ENCODE peak calls at places on chromosomes 5 and 9, in six cellular contexts. One of them, this sample, is unnamed.

GRCh38 chr5:142143878-142144277 is 35.3 kb downstream of the NDFIP1 start:
- DNase-seq in NB4: peak
- DNase-seq in NCI-H69: peak
- DNase-seq in heart right ventricle: no peak
- DNase-seq in ACHN: peak
- DNase-seq in activated T-cell treated with anti-CD3 and anti-CD28 coated beads, Interleukin-2, amount 50 U/mL, for 24 hours: no peak
- DNase-seq in this sample: no peak

GRCh38 chr9:131739192-131739961 is 499 bp downstream of the RAPGEF1 start:
- DNase-seq in NCI-H69: peak
- DNase-seq in heart right ventricle: peak
- DNase-seq in ACHN: peak
- DNase-seq in NB4: peak
- DNase-seq in activated T-cell treated with anti-CD3 and anti-CD28 coated beads, Interleukin-2, amount 50 U/mL, for 24 hours: peak
- DNase-seq in this sample: no peak

GRCh38 chr9:90802534-90802933 is 915 bp downstream of the SYK start:
- DNase-seq in activated T-cell treated with anti-CD3 and anti-CD28 coated beads, Interleukin-2, amount 50 U/mL, for 24 hours: no peak
- DNase-seq in NB4: peak
- DNase-seq in ACHN: no peak
- DNase-seq in NCI-H69: no peak
- DNase-seq in heart right ventricle: no peak
- DNase-seq in this sample: no peak

GRCh38 chr9:83432104-83432627 is 106.0 kb downstream of the FRMD3 start:
- DNase-seq in NB4: no peak
- DNase-seq in ACHN: peak
- DNase-seq in heart right ventricle: peak
- DNase-seq in activated T-cell treated with anti-CD3 and anti-CD28 coated beads, Interleukin-2, amount 50 U/mL, for 24 hours: no peak
- DNase-seq in NCI-H69: peak
- DNase-seq in this sample: peak

GRCh38 chr5:138179277-138179857 is 455 bp downstream of the KIF20A start:
- DNase-seq in NCI-H69: peak
- DNase-seq in NB4: peak
- DNase-seq in activated T-cell treated with anti-CD3 and anti-CD28 coated beads, Interleukin-2, amount 50 U/mL, for 24 hours: no peak
- DNase-seq in heart right ventricle: no peak
- DNase-seq in ACHN: peak
- DNase-seq in this sample: no peak

GRCh38 chr9:18459958-18460584 is 13.9 kb upstream of the ADAMTSL1 start:
- DNase-seq in NB4: no peak
- DNase-seq in ACHN: no peak
- DNase-seq in heart right ventricle: no peak
- DNase-seq in activated T-cell treated with anti-CD3 and anti-CD28 coated beads, Interleukin-2, amount 50 U/mL, for 24 hours: no peak
- DNase-seq in NCI-H69: no peak
- DNase-seq in this sample: no peak

GRCh38 chr5:132486318-132487094 is 4.1 kb downstream of the IRF1 start:
- DNase-seq in NB4: no peak
- DNase-seq in ACHN: no peak
- DNase-seq in heart right ventricle: no peak
- DNase-seq in NCI-H69: no peak
- DNase-seq in activated T-cell treated with anti-CD3 and anti-CD28 coated beads, Interleukin-2, amount 50 U/mL, for 24 hours: peak
- DNase-seq in this sample: no peak

GRCh38 chr9:95854386-95855015 is 21.0 kb upstream of the ERCC6L2 start:
- DNase-seq in NCI-H69: no peak
- DNase-seq in ACHN: peak
- DNase-seq in NB4: no peak
- DNase-seq in activated T-cell treated with anti-CD3 and anti-CD28 coated beads, Interleukin-2, amount 50 U/mL, for 24 hours: no peak
- DNase-seq in heart right ventricle: no peak
- DNase-seq in this sample: no peak

GRCh38 chr5:126868961-126869451 is 92.1 kb downstream of the LMNB1 start:
- DNase-seq in activated T-cell treated with anti-CD3 and anti-CD28 coated beads, Interleukin-2, amount 50 U/mL, for 24 hours: peak
- DNase-seq in NB4: no peak
- DNase-seq in NCI-H69: peak
- DNase-seq in heart right ventricle: no peak
- DNase-seq in ACHN: no peak
- DNase-seq in this sample: peak

GRCh38 chr5:32710335-32710858 is 724 bp upstream of the NPR3 start:
- DNase-seq in activated T-cell treated with anti-CD3 and anti-CD28 coated beads, Interleukin-2, amount 50 U/mL, for 24 hours: peak
- DNase-seq in heart right ventricle: peak
- DNase-seq in NCI-H69: peak
- DNase-seq in NB4: no peak
- DNase-seq in ACHN: no peak
- DNase-seq in this sample: no peak

GRCh38 chr9:119026120-119026519 is 343.1 kb downstream of the BRINP1 start:
- DNase-seq in NB4: no peak
- DNase-seq in ACHN: no peak
- DNase-seq in activated T-cell treated with anti-CD3 and anti-CD28 coated beads, Interleukin-2, amount 50 U/mL, for 24 hours: no peak
- DNase-seq in heart right ventricle: peak
- DNase-seq in NCI-H69: peak
- DNase-seq in this sample: peak

GRCh38 chr9:123419721-123420559 is 63.9 kb downstream of the CRB2 start:
- DNase-seq in heart right ventricle: no peak
- DNase-seq in activated T-cell treated with anti-CD3 and anti-CD28 coated beads, Interleukin-2, amount 50 U/mL, for 24 hours: no peak
- DNase-seq in ACHN: no peak
- DNase-seq in NB4: no peak
- DNase-seq in NCI-H69: no peak
- DNase-seq in this sample: peak

GRCh38 chr5:143118222-143118621 is 285.3 kb downstream of the NR3C1 start:
- DNase-seq in ACHN: no peak
- DNase-seq in activated T-cell treated with anti-CD3 and anti-CD28 coated beads, Interleukin-2, amount 50 U/mL, for 24 hours: no peak
- DNase-seq in heart right ventricle: no peak
- DNase-seq in NCI-H69: no peak
- DNase-seq in NB4: peak
- DNase-seq in this sample: no peak

GRCh38 chr9:37191403-37192089 is 71.2 kb downstream of the ZCCHC7 start:
- DNase-seq in activated T-cell treated with anti-CD3 and anti-CD28 coated beads, Interleukin-2, amount 50 U/mL, for 24 hours: no peak
- DNase-seq in NCI-H69: no peak
- DNase-seq in NB4: no peak
- DNase-seq in ACHN: no peak
- DNase-seq in heart right ventricle: no peak
- DNase-seq in this sample: no peak

GRCh38 chr5:10593531-10594181 is 29.8 kb downstream of the ANKRD33B start:
- DNase-seq in NCI-H69: no peak
- DNase-seq in ACHN: no peak
- DNase-seq in heart right ventricle: no peak
- DNase-seq in activated T-cell treated with anti-CD3 and anti-CD28 coated beads, Interleukin-2, amount 50 U/mL, for 24 hours: no peak
- DNase-seq in NB4: no peak
- DNase-seq in this sample: no peak

GRCh38 chr9:135032868-135033460 is 54.5 kb upstream of the OLFM1 start:
- DNase-seq in ACHN: no peak
- DNase-seq in activated T-cell treated with anti-CD3 and anti-CD28 coated beads, Interleukin-2, amount 50 U/mL, for 24 hours: no peak
- DNase-seq in NCI-H69: no peak
- DNase-seq in heart right ventricle: no peak
- DNase-seq in NB4: no peak
- DNase-seq in this sample: peak

GRCh38 chr5:126416266-126416925 is 6.8 kb upstream of the GRAMD2B start:
- DNase-seq in heart right ventricle: no peak
- DNase-seq in ACHN: no peak
- DNase-seq in NB4: no peak
- DNase-seq in NCI-H69: no peak
- DNase-seq in activated T-cell treated with anti-CD3 and anti-CD28 coated beads, Interleukin-2, amount 50 U/mL, for 24 hours: no peak
- DNase-seq in this sample: no peak

GRCh38 chr5:73764996-73765395 is 139.0 kb downstream of the ARHGEF28 start:
- DNase-seq in activated T-cell treated with anti-CD3 and anti-CD28 coated beads, Interleukin-2, amount 50 U/mL, for 24 hours: no peak
- DNase-seq in heart right ventricle: no peak
- DNase-seq in ACHN: no peak
- DNase-seq in NB4: no peak
- DNase-seq in NCI-H69: no peak
- DNase-seq in this sample: no peak

GRCh38 chr5:133873936-133874585 is 94.4 kb downstream of the C5orf15 start:
- DNase-seq in NCI-H69: no peak
- DNase-seq in activated T-cell treated with anti-CD3 and anti-CD28 coated beads, Interleukin-2, amount 50 U/mL, for 24 hours: peak
- DNase-seq in heart right ventricle: no peak
- DNase-seq in ACHN: no peak
- DNase-seq in NB4: no peak
- DNase-seq in this sample: no peak

GRCh38 chr9:133023117-133023890 is 7.5 kb upstream of the GTF3C5 start:
- DNase-seq in NCI-H69: peak
- DNase-seq in NB4: peak
- DNase-seq in activated T-cell treated with anti-CD3 and anti-CD28 coated beads, Interleukin-2, amount 50 U/mL, for 24 hours: peak
- DNase-seq in ACHN: no peak
- DNase-seq in heart right ventricle: no peak
- DNase-seq in this sample: no peak

GRCh38 chr9:88179080-88179521 is 40.8 kb upstream of the SPATA31C2 start:
- DNase-seq in NB4: peak
- DNase-seq in heart right ventricle: no peak
- DNase-seq in ACHN: no peak
- DNase-seq in NCI-H69: no peak
- DNase-seq in activated T-cell treated with anti-CD3 and anti-CD28 coated beads, Interleukin-2, amount 50 U/mL, for 24 hours: peak
- DNase-seq in this sample: no peak

GRCh38 chr5:43041131-43041668 is 1.1 kb upstream of the ANXA2R start:
- DNase-seq in NCI-H69: peak
- DNase-seq in ACHN: peak
- DNase-seq in activated T-cell treated with anti-CD3 and anti-CD28 coated beads, Interleukin-2, amount 50 U/mL, for 24 hours: no peak
- DNase-seq in heart right ventricle: peak
- DNase-seq in NB4: peak
- DNase-seq in this sample: no peak

GRCh38 chr9:130045657-130046450 is 2.9 kb upstream of the FNBP1 start:
- DNase-seq in ACHN: no peak
- DNase-seq in NB4: peak
- DNase-seq in activated T-cell treated with anti-CD3 and anti-CD28 coated beads, Interleukin-2, amount 50 U/mL, for 24 hours: no peak
- DNase-seq in heart right ventricle: no peak
- DNase-seq in NCI-H69: no peak
- DNase-seq in this sample: no peak

GRCh38 chr5:178520851-178521250 is 69.3 kb downstream of the COL23A1 start:
- DNase-seq in NB4: no peak
- DNase-seq in heart right ventricle: no peak
- DNase-seq in activated T-cell treated with anti-CD3 and anti-CD28 coated beads, Interleukin-2, amount 50 U/mL, for 24 hours: no peak
- DNase-seq in ACHN: no peak
- DNase-seq in NCI-H69: no peak
- DNase-seq in this sample: no peak

GRCh38 chr5:33763435-33763834 is 128.4 kb downstream of the ADAMTS12 start:
- DNase-seq in heart right ventricle: no peak
- DNase-seq in ACHN: no peak
- DNase-seq in activated T-cell treated with anti-CD3 and anti-CD28 coated beads, Interleukin-2, amount 50 U/mL, for 24 hours: no peak
- DNase-seq in NCI-H69: no peak
- DNase-seq in NB4: no peak
- DNase-seq in this sample: no peak

GRCh38 chr9:114469091-114469853 is 36.0 kb downstream of the WHRN start:
- DNase-seq in heart right ventricle: no peak
- DNase-seq in activated T-cell treated with anti-CD3 and anti-CD28 coated beads, Interleukin-2, amount 50 U/mL, for 24 hours: no peak
- DNase-seq in NCI-H69: no peak
- DNase-seq in NB4: no peak
- DNase-seq in ACHN: no peak
- DNase-seq in this sample: no peak

GRCh38 chr5:171855798-171856772 is 70.5 kb downstream of the SMIM23 start:
- DNase-seq in activated T-cell treated with anti-CD3 and anti-CD28 coated beads, Interleukin-2, amount 50 U/mL, for 24 hours: no peak
- DNase-seq in NB4: peak
- DNase-seq in heart right ventricle: no peak
- DNase-seq in NCI-H69: no peak
- DNase-seq in ACHN: no peak
- DNase-seq in this sample: no peak

GRCh38 chr5:33369470-33370134 is 71.2 kb upstream of the TARS1 start:
- DNase-seq in NB4: no peak
- DNase-seq in heart right ventricle: no peak
- DNase-seq in NCI-H69: no peak
- DNase-seq in activated T-cell treated with anti-CD3 and anti-CD28 coated beads, Interleukin-2, amount 50 U/mL, for 24 hours: no peak
- DNase-seq in ACHN: no peak
- DNase-seq in this sample: no peak